ENCODE peak calls at places on chromosomes 2 and 18, in six cellular contexts. One of them, this sample, is unnamed.
A peak's percentile ranks its signal among the peaks of the same experiment; 100 is the strongest.

GRCh38 chr2:74100254-74101216 is 47.2 kb downstream of the BOLA3 start:
- DNase-seq in brain microvascular endothelial cell: no peak
- DNase-seq in activated B cell treated with CpG ODN at 0.5 μM for 24 hours: no peak
- DNase-seq in HCT116: no peak
- DNase-seq in activated T-helper 9 cell treated with anti-CD3 and anti-CD28 coated beads, Interleukin-2, amount 50 U/mL, for 16 hours: no peak
- DNase-seq in NCI-H1417: no peak
- DNase-seq in this sample: no peak

GRCh38 chr2:235080108-235080507 is 128.3 kb downstream of the SH3BP4 start:
- DNase-seq in brain microvascular endothelial cell: no peak
- DNase-seq in activated B cell treated with CpG ODN at 0.5 μM for 24 hours: no peak
- DNase-seq in HCT116: no peak
- DNase-seq in activated T-helper 9 cell treated with anti-CD3 and anti-CD28 coated beads, Interleukin-2, amount 50 U/mL, for 16 hours: no peak
- DNase-seq in NCI-H1417: no peak
- DNase-seq in this sample: no peak

GRCh38 chr2:118380915-118381653 is 292.8 kb downstream of the INSIG2 start:
- DNase-seq in brain microvascular endothelial cell: no peak
- DNase-seq in activated B cell treated with CpG ODN at 0.5 μM for 24 hours: no peak
- DNase-seq in HCT116: no peak
- DNase-seq in activated T-helper 9 cell treated with anti-CD3 and anti-CD28 coated beads, Interleukin-2, amount 50 U/mL, for 16 hours: no peak
- DNase-seq in NCI-H1417: no peak
- DNase-seq in this sample: no peak

GRCh38 chr2:10452334-10452733 is 4.2 kb upstream of the ODC1 start:
- DNase-seq in brain microvascular endothelial cell: peak; percentile 28
- DNase-seq in activated B cell treated with CpG ODN at 0.5 μM for 24 hours: no peak
- DNase-seq in HCT116: no peak
- DNase-seq in activated T-helper 9 cell treated with anti-CD3 and anti-CD28 coated beads, Interleukin-2, amount 50 U/mL, for 16 hours: no peak
- DNase-seq in NCI-H1417: no peak
- DNase-seq in this sample: no peak

GRCh38 chr2:157307021-157307420 is 18.6 kb downstream of the ERMN start:
- DNase-seq in brain microvascular endothelial cell: no peak
- DNase-seq in activated B cell treated with CpG ODN at 0.5 μM for 24 hours: no peak
- DNase-seq in HCT116: no peak
- DNase-seq in activated T-helper 9 cell treated with anti-CD3 and anti-CD28 coated beads, Interleukin-2, amount 50 U/mL, for 16 hours: no peak
- DNase-seq in NCI-H1417: no peak
- DNase-seq in this sample: no peak

GRCh38 chr18:23998811-23999210 is 15.7 kb upstream of the TTC39C start:
- DNase-seq in brain microvascular endothelial cell: no peak
- DNase-seq in activated B cell treated with CpG ODN at 0.5 μM for 24 hours: no peak
- DNase-seq in HCT116: peak; percentile 23
- DNase-seq in activated T-helper 9 cell treated with anti-CD3 and anti-CD28 coated beads, Interleukin-2, amount 50 U/mL, for 16 hours: no peak
- DNase-seq in NCI-H1417: peak; percentile 91
- DNase-seq in this sample: no peak

GRCh38 chr2:99336780-99337163 is 417 bp upstream of the EIF5B start:
- DNase-seq in brain microvascular endothelial cell: no peak
- DNase-seq in activated B cell treated with CpG ODN at 0.5 μM for 24 hours: no peak
- DNase-seq in HCT116: no peak
- DNase-seq in activated T-helper 9 cell treated with anti-CD3 and anti-CD28 coated beads, Interleukin-2, amount 50 U/mL, for 16 hours: no peak
- DNase-seq in NCI-H1417: peak; percentile 66
- DNase-seq in this sample: no peak

GRCh38 chr2:45651415-45652089 is at the start of gene PRKCE:
- DNase-seq in brain microvascular endothelial cell: peak; percentile 17
- DNase-seq in activated B cell treated with CpG ODN at 0.5 μM for 24 hours: no peak
- DNase-seq in HCT116: no peak
- DNase-seq in activated T-helper 9 cell treated with anti-CD3 and anti-CD28 coated beads, Interleukin-2, amount 50 U/mL, for 16 hours: peak; percentile 3
- DNase-seq in NCI-H1417: peak; percentile 51
- DNase-seq in this sample: no peak

GRCh38 chr2:45978302-45978859 is 318.8 kb upstream of the EPAS1 start:
- DNase-seq in brain microvascular endothelial cell: no peak
- DNase-seq in activated B cell treated with CpG ODN at 0.5 μM for 24 hours: no peak
- DNase-seq in HCT116: no peak
- DNase-seq in activated T-helper 9 cell treated with anti-CD3 and anti-CD28 coated beads, Interleukin-2, amount 50 U/mL, for 16 hours: no peak
- DNase-seq in NCI-H1417: no peak
- DNase-seq in this sample: no peak

GRCh38 chr2:21427606-21428005 is 303.8 kb downstream of the TDRD15 start:
- DNase-seq in brain microvascular endothelial cell: no peak
- DNase-seq in activated B cell treated with CpG ODN at 0.5 μM for 24 hours: no peak
- DNase-seq in HCT116: no peak
- DNase-seq in activated T-helper 9 cell treated with anti-CD3 and anti-CD28 coated beads, Interleukin-2, amount 50 U/mL, for 16 hours: no peak
- DNase-seq in NCI-H1417: no peak
- DNase-seq in this sample: no peak

GRCh38 chr2:20653695-20654306 is 2.9 kb upstream of the HS1BP3 start:
- DNase-seq in brain microvascular endothelial cell: no peak
- DNase-seq in activated B cell treated with CpG ODN at 0.5 μM for 24 hours: no peak
- DNase-seq in HCT116: no peak
- DNase-seq in activated T-helper 9 cell treated with anti-CD3 and anti-CD28 coated beads, Interleukin-2, amount 50 U/mL, for 16 hours: no peak
- DNase-seq in NCI-H1417: no peak
- DNase-seq in this sample: no peak

GRCh38 chr18:25830787-25831186 is 259.6 kb downstream of the SS18 start:
- DNase-seq in brain microvascular endothelial cell: peak; percentile 68
- DNase-seq in activated B cell treated with CpG ODN at 0.5 μM for 24 hours: no peak
- DNase-seq in HCT116: no peak
- DNase-seq in activated T-helper 9 cell treated with anti-CD3 and anti-CD28 coated beads, Interleukin-2, amount 50 U/mL, for 16 hours: no peak
- DNase-seq in NCI-H1417: no peak
- DNase-seq in this sample: no peak

GRCh38 chr18:5543036-5543671 is 643 bp downstream of the EPB41L3 start:
- DNase-seq in brain microvascular endothelial cell: no peak
- DNase-seq in activated B cell treated with CpG ODN at 0.5 μM for 24 hours: no peak
- DNase-seq in HCT116: no peak
- DNase-seq in activated T-helper 9 cell treated with anti-CD3 and anti-CD28 coated beads, Interleukin-2, amount 50 U/mL, for 16 hours: no peak
- DNase-seq in NCI-H1417: peak; percentile 6
- DNase-seq in this sample: no peak

GRCh38 chr2:139600166-139600565 is 820.0 kb upstream of the NXPH2 start:
- DNase-seq in brain microvascular endothelial cell: no peak
- DNase-seq in activated B cell treated with CpG ODN at 0.5 μM for 24 hours: no peak
- DNase-seq in HCT116: no peak
- DNase-seq in activated T-helper 9 cell treated with anti-CD3 and anti-CD28 coated beads, Interleukin-2, amount 50 U/mL, for 16 hours: no peak
- DNase-seq in NCI-H1417: no peak
- DNase-seq in this sample: no peak

GRCh38 chr2:9380702-9381628 is 42.4 kb downstream of the ITGB1BP1 start:
- DNase-seq in brain microvascular endothelial cell: peak; percentile 92
- DNase-seq in activated B cell treated with CpG ODN at 0.5 μM for 24 hours: no peak
- DNase-seq in HCT116: peak; percentile 71
- DNase-seq in activated T-helper 9 cell treated with anti-CD3 and anti-CD28 coated beads, Interleukin-2, amount 50 U/mL, for 16 hours: no peak
- DNase-seq in NCI-H1417: no peak
- DNase-seq in this sample: no peak

GRCh38 chr2:220966636-220967035 is 605.5 kb downstream of the EPHA4 start:
- DNase-seq in brain microvascular endothelial cell: peak; percentile 63
- DNase-seq in activated B cell treated with CpG ODN at 0.5 μM for 24 hours: no peak
- DNase-seq in HCT116: no peak
- DNase-seq in activated T-helper 9 cell treated with anti-CD3 and anti-CD28 coated beads, Interleukin-2, amount 50 U/mL, for 16 hours: no peak
- DNase-seq in NCI-H1417: no peak
- DNase-seq in this sample: no peak

GRCh38 chr18:42185486-42185885 is 230.5 kb downstream of the PIK3C3 start:
- DNase-seq in brain microvascular endothelial cell: no peak
- DNase-seq in activated B cell treated with CpG ODN at 0.5 μM for 24 hours: no peak
- DNase-seq in HCT116: no peak
- DNase-seq in activated T-helper 9 cell treated with anti-CD3 and anti-CD28 coated beads, Interleukin-2, amount 50 U/mL, for 16 hours: no peak
- DNase-seq in NCI-H1417: no peak
- DNase-seq in this sample: no peak

GRCh38 chr2:45275235-45275805 is 266.1 kb upstream of the SIX2 start:
- DNase-seq in brain microvascular endothelial cell: peak; percentile 56
- DNase-seq in activated B cell treated with CpG ODN at 0.5 μM for 24 hours: no peak
- DNase-seq in HCT116: no peak
- DNase-seq in activated T-helper 9 cell treated with anti-CD3 and anti-CD28 coated beads, Interleukin-2, amount 50 U/mL, for 16 hours: no peak
- DNase-seq in NCI-H1417: no peak
- DNase-seq in this sample: no peak

GRCh38 chr2:28753043-28753683 is 1.5 kb downstream of the PPP1CB start:
- DNase-seq in brain microvascular endothelial cell: peak; percentile 66
- DNase-seq in activated B cell treated with CpG ODN at 0.5 μM for 24 hours: no peak
- DNase-seq in HCT116: peak; percentile 42
- DNase-seq in activated T-helper 9 cell treated with anti-CD3 and anti-CD28 coated beads, Interleukin-2, amount 50 U/mL, for 16 hours: peak; percentile 19
- DNase-seq in NCI-H1417: peak; percentile 60
- DNase-seq in this sample: peak; percentile 61

GRCh38 chr2:112085916-112086669 is 31.0 kb downstream of the TMEM87B start:
- DNase-seq in brain microvascular endothelial cell: no peak
- DNase-seq in activated B cell treated with CpG ODN at 0.5 μM for 24 hours: no peak
- DNase-seq in HCT116: no peak
- DNase-seq in activated T-helper 9 cell treated with anti-CD3 and anti-CD28 coated beads, Interleukin-2, amount 50 U/mL, for 16 hours: no peak
- DNase-seq in NCI-H1417: no peak
- DNase-seq in this sample: no peak

This sample was measured in T-helper 2 cell.